ENCODE peak calls at places on chromosomes 7 and 10, in five cellular contexts. K is tibial nerve, F is spleen, G is right lobe of liver, A is K562. E is an unnamed sample.

GRCh38 chr7:81161459-81162075 is 242.7 kb upstream of the SEMA3C start:
- DNase-seq in K (no peak), F (no peak), G (no peak), A (peak), E (peak)

GRCh38 chr10:130960531-130960930 is 351.0 kb downstream of the TCERG1L start:
- DNase-seq in K (no peak), F (no peak), G (no peak), A (no peak), E (no peak)

GRCh38 chr10:133489816-133490588 is 36.3 kb downstream of the SCART1 start:
- DNase-seq in K (no peak), F (no peak), G (no peak), A (no peak), E (no peak)

GRCh38 chr10:106213493-106213892 is 951.0 kb downstream of the SORCS1 start:
- DNase-seq in K (no peak), F (no peak), G (no peak), A (no peak), E (no peak)

GRCh38 chr10:126663328-126663727 is 7.2 kb downstream of the C10orf90 start:
- DNase-seq in K (peak), F (no peak), G (no peak), A (no peak), E (no peak)

GRCh38 chr7:29879609-29880008 is 73.3 kb downstream of the WIPF3 start:
- DNase-seq in K (no peak), F (no peak), G (no peak), A (no peak), E (peak)

GRCh38 chr10:63392224-63392623 is 73.6 kb downstream of the JMJD1C start:
- DNase-seq in K (no peak), F (no peak), G (no peak), A (no peak), E (no peak)

GRCh38 chr7:81852701-81853100 is 82.9 kb upstream of the HGF start:
- DNase-seq in K (no peak), F (no peak), G (no peak), A (no peak), E (no peak)

GRCh38 chr10:95431900-95432342 is 129.2 kb downstream of the SORBS1 start:
- DNase-seq in K (no peak), F (no peak), G (no peak), A (no peak), E (peak)

GRCh38 chr10:90857635-90858488 is at the start of gene HTR7:
- DNase-seq in K (peak), F (peak), G (peak), A (peak), E (peak)

GRCh38 chr10:72084094-72084459 is 4.3 kb downstream of the SPOCK2 start:
- DNase-seq in K (no peak), F (peak), G (no peak), A (no peak), E (no peak)

GRCh38 chr7:157499121-157499834 is 162.5 kb downstream of the DNAJB6 start:
- DNase-seq in K (no peak), F (peak), G (no peak), A (no peak), E (no peak)

GRCh38 chr7:24462984-24463383 is 110.3 kb upstream of the PALS2 start:
- DNase-seq in K (no peak), F (no peak), G (no peak), A (no peak), E (no peak)

GRCh38 chr7:148916186-148916585 is 32.1 kb upstream of the EZH2 start:
- DNase-seq in K (no peak), F (no peak), G (no peak), A (no peak), E (no peak)

GRCh38 chr10:99689461-99689860 is 30.2 kb downstream of the ENTPD7 start:
- DNase-seq in K (no peak), F (no peak), G (no peak), A (no peak), E (no peak)

GRCh38 chr7:12422449-12423320 is 19.0 kb upstream of the VWDE start:
- DNase-seq in K (no peak), F (no peak), G (no peak), A (no peak), E (no peak)

GRCh38 chr10:118953598-118953997 is 75.9 kb upstream of the NANOS1 start:
- DNase-seq in K (no peak), F (no peak), G (no peak), A (no peak), E (no peak)

GRCh38 chr7:83394776-83395175 is 232.1 kb upstream of the PCLO start:
- DNase-seq in K (no peak), F (no peak), G (no peak), A (no peak), E (no peak)

GRCh38 chr7:135756191-135756590 is 7.6 kb upstream of the FAM180A start:
- DNase-seq in K (no peak), F (no peak), G (no peak), A (no peak), E (no peak)

GRCh38 chr10:70233109-70233938 is at the start of gene PPA1:
- DNase-seq in K (peak), F (peak), G (peak), A (peak), E (peak)

GRCh38 chr10:51876979-51877378 is 177.6 kb upstream of the CSTF2T start:
- DNase-seq in K (no peak), F (no peak), G (no peak), A (no peak), E (no peak)

GRCh38 chr10:14016011-14016536 is 314.6 kb downstream of the FRMD4A start:
- DNase-seq in K (peak), F (no peak), G (no peak), A (no peak), E (no peak)

GRCh38 chr7:23012797-23013714 is 874 bp downstream of the HYCC1 start:
- DNase-seq in K (no peak), F (peak), G (peak), A (peak), E (peak)

GRCh38 chr7:155462163-155462735 is 4.3 kb downstream of the EN2 start:
- DNase-seq in K (no peak), F (peak), G (no peak), A (no peak), E (no peak)

GRCh38 chr7:1725199-1725701 is 55.2 kb downstream of the ELFN1 start:
- DNase-seq in K (no peak), F (no peak), G (no peak), A (no peak), E (no peak)

GRCh38 chr10:3172446-3173172 is at the start of gene PITRM1:
- DNase-seq in K (peak), F (peak), G (peak), A (peak), E (peak)
- TF ChIP-seq POLR2A in K (peak), F (peak), G (peak), A (peak), E (peak)

GRCh38 chr10:15342970-15343369 is 28.1 kb downstream of the FAM171A1 start:
- DNase-seq in K (no peak), F (no peak), G (no peak), A (no peak), E (no peak)

GRCh38 chr10:15345450-15345849 is 25.6 kb downstream of the FAM171A1 start:
- DNase-seq in K (no peak), F (no peak), G (no peak), A (no peak), E (no peak)

GRCh38 chr10:15346440-15347141 is 24.5 kb downstream of the FAM171A1 start:
- DNase-seq in K (no peak), F (no peak), G (no peak), A (no peak), E (no peak)

GRCh38 chr10:15344256-15344875 is 26.7 kb downstream of the FAM171A1 start:
- DNase-seq in K (no peak), F (no peak), G (no peak), A (no peak), E (no peak)

DNA sequence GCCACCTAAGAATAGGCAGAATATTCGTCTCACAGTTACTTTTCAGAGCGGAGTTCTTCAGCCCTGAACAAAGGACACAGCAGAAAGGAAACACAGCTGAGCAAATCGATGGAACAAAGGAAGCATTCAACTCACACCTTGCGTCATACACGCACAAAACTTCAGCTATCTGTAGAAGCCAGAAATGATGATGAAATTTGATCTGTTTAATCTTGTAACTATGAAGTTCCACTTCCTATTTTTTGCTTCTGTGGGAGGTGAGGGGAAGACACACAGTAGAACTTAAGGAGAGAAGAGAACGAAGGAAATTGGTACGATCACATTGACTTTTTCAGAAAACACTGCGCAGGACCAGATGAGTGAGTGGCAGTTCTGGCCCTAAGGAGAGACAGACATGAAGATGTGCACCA is 26.2 kb downstream of the FAM171A1 start:
- DNase-seq in K (no peak), F (no peak), G (no peak), A (peak), E (no peak)
- TF ChIP-seq POLR2A in K (peak), F (no peak), G (no peak), A (no peak), E (no peak)

GRCh38 chr7:50300336-50300735 is 4.2 kb upstream of the IKZF1 start:
- DNase-seq in K (no peak), F (no peak), G (no peak), A (no peak), E (no peak)
- TF ChIP-seq POLR2A in K (no peak), F (no peak), G (no peak), A (no peak), E (no peak)

GRCh38 chr7:108311446-108312168 is 144.6 kb downstream of the NRCAM start:
- DNase-seq in K (no peak), F (no peak), G (no peak), A (no peak), E (no peak)
- TF ChIP-seq POLR2A in K (no peak), F (no peak), G (no peak), A (no peak), E (no peak)

GRCh38 chr10:80581469-80581835 is 43.8 kb downstream of the SH2D4B start:
- DNase-seq in K (no peak), F (no peak), G (no peak), A (no peak), E (no peak)

GRCh38 chr10:80579849-80580645 is 42.3 kb downstream of the SH2D4B start:
- DNase-seq in K (no peak), F (no peak), G (no peak), A (no peak), E (no peak)

GRCh38 chr10:80582561-80582960 is 44.9 kb downstream of the SH2D4B start:
- DNase-seq in K (no peak), F (no peak), G (no peak), A (no peak), E (no peak)

GRCh38 chr10:80580811-80581468 is 43.2 kb downstream of the SH2D4B start:
- DNase-seq in K (no peak), F (no peak), G (no peak), A (no peak), E (no peak)

GRCh38 chr10:80579370-80579769 is 41.7 kb downstream of the SH2D4B start:
- DNase-seq in K (no peak), F (no peak), G (no peak), A (no peak), E (no peak)
- TF ChIP-seq POLR2A in K (no peak), F (no peak), G (no peak), A (no peak), E (no peak)

E was measured in H54.